ENCODE peak calls at places on chromosomes 6 and 20, in seven cellular contexts. N is lower lobe of right lung, C is lung, S is tibial nerve, T is sigmoid colon, H is cardiac muscle cell, Q is neural progenitor cell. U is an unnamed sample.
A peak's percentile ranks its signal among the peaks of the same experiment; 100 is the strongest.

GRCh38 chr20:61816606-61817005 is 249.1 kb downstream of the TAF4 start:
- DNase-seq in C (no peak), N (no peak), H (no peak), T (no peak), S (no peak), Q (no peak), U (no peak)

GRCh38 chr20:6421321-6422030 is 298.6 kb upstream of the FERMT1 start:
- DNase-seq in Q (no peak), T (no peak), H (no peak), S (no peak), C (no peak), N (no peak), U (no peak)

GRCh38 chr6:49551126-49551865 is 828 bp downstream of the C6orf141 start:
- DNase-seq in Q (peak; percentile 90), H (no peak), S (no peak), N (no peak), T (no peak), C (no peak), U (no peak)

GRCh38 chr6:42411431-42411830 is 40.3 kb downstream of the TRERF1 start:
- DNase-seq in H (no peak), C (no peak), T (no peak), Q (no peak), N (no peak), S (no peak), U (no peak)

GRCh38 chr6:112785408-112785807 is 438.3 kb downstream of the RFPL4B start:
- DNase-seq in T (no peak), H (no peak), Q (no peak), N (no peak), S (no peak), C (no peak), U (no peak)

GRCh38 chr20:14992071-14992654 is 654.8 kb upstream of the FLRT3 start:
- DNase-seq in S (no peak), Q (no peak), T (no peak), H (peak; percentile 6), N (no peak), C (no peak), U (peak; percentile 46)

GRCh38 chr20:32067234-32067821 is 15.3 kb downstream of the HCK start:
- DNase-seq in S (no peak), N (no peak), H (peak; percentile 49), C (no peak), Q (no peak), T (no peak), U (peak; percentile 96)

GRCh38 chr20:7926767-7927166 is 13.5 kb downstream of the HAO1 start:
- DNase-seq in Q (peak; percentile 28), N (no peak), H (peak; percentile 72), S (no peak), C (no peak), T (no peak), U (no peak)

GRCh38 chr6:169211881-169212280 is 41.8 kb downstream of the THBS2 start:
- DNase-seq in S (no peak), T (no peak), Q (no peak), C (no peak), N (no peak), H (no peak), U (no peak)

GRCh38 chr6:42095776-42096541 is 45.6 kb downstream of the TAF8 start:
- DNase-seq in Q (peak; percentile 28), N (no peak), C (no peak), T (no peak), S (no peak), H (no peak), U (no peak)

GRCh38 chr20:57047281-57048026 is 219.0 kb downstream of the BMP7 start:
- DNase-seq in H (no peak), C (no peak), N (no peak), S (no peak), T (peak; percentile 57), Q (no peak), U (no peak)

GRCh38 chr6:17169291-17169690 is 67.4 kb downstream of the STMND1 start:
- DNase-seq in S (no peak), N (no peak), H (peak; percentile 21), C (no peak), Q (no peak), T (no peak), U (no peak)

GRCh38 chr20:62505337-62506045 is 29.7 kb upstream of the GATA5 start:
- DNase-seq in C (no peak), T (no peak), S (no peak), N (no peak), Q (no peak), H (no peak), U (no peak)

GRCh38 chr6:140052757-140053729 is 678.6 kb upstream of the CITED2 start:
- DNase-seq in S (no peak), N (no peak), C (no peak), Q (peak; percentile 41), T (no peak), H (peak; percentile 61), U (no peak)

GRCh38 chr20:37727957-37728634 is 34.3 kb downstream of the CTNNBL1 start:
- DNase-seq in C (no peak), H (no peak), T (no peak), N (no peak), Q (no peak), S (no peak), U (no peak)

GRCh38 chr6:3359973-3360726 is 96.7 kb downstream of the SLC22A23 start:
- DNase-seq in H (no peak), C (no peak), T (no peak), S (no peak), Q (no peak), N (no peak), U (no peak)

GRCh38 chr6:90368601-90369000 is 72.0 kb upstream of the BACH2 start:
- DNase-seq in N (no peak), Q (no peak), H (peak; percentile 45), T (no peak), S (no peak), C (no peak), U (no peak)

GRCh38 chr6:101527467-101527866 is 134.0 kb downstream of the GRIK2 start:
- DNase-seq in T (no peak), S (no peak), N (no peak), C (no peak), Q (no peak), H (no peak), U (no peak)

GRCh38 chr6:8556370-8557018 is 121.1 kb upstream of the SLC35B3 start:
- DNase-seq in C (no peak), H (peak; percentile 8), N (no peak), S (no peak), T (no peak), Q (no peak), U (peak; percentile 35)

GRCh38 chr6:45533394-45533793 is 155.7 kb upstream of the SUPT3H start:
- DNase-seq in C (no peak), S (no peak), N (no peak), Q (no peak), H (peak; percentile 43), T (no peak), U (no peak)

GRCh38 chr20:17993546-17993945 is 24.7 kb downstream of the MGME1 start:
- DNase-seq in C (no peak), S (no peak), Q (no peak), H (no peak), T (no peak), N (no peak), U (no peak)

GRCh38 chr6:24780206-24780605 is 5.5 kb downstream of the GMNN start:
- DNase-seq in N (no peak), Q (no peak), T (no peak), C (no peak), S (no peak), H (no peak), U (no peak)

GRCh38 chr6:4577406-4577805 is 198.8 kb upstream of the CDYL start:
- DNase-seq in S (no peak), Q (no peak), H (peak; percentile 96), N (no peak), T (no peak), C (no peak), U (peak; percentile 77)

GRCh38 chr6:130872250-130873095 is 45.3 kb downstream of the SMLR1 start:
- DNase-seq in S (peak; percentile 83), Q (peak; percentile 79), H (peak; percentile 66), C (peak; percentile 59), T (peak; percentile 80), N (peak; percentile 73), U (no peak)

DNA sequence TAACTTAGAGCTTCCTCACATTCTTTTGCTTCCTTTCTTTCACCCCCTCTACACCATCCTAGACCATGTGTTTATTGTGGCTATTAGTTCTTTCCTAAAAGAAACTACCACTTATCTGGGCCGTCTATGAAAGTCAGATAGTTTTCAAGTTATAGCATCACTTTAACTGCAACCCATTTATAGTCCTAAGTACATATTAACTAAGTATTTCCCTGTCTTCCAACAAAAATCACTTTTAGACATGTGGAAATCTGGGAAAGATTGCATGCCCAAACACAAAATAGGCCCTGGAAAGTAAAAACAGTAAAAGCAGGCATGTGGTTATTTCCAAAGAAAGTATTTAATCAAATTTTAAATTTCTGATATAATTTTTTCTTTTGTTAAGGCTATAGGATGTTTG is 5.5 kb downstream of the MYLIP start:
- DNase-seq in H (no peak), Q (no peak), T (no peak), C (no peak), N (no peak), S (no peak), U (no peak)
- H3K4me3 ChIP-seq in H (no peak overlapping the region), Q (no peak overlapping the region), T (no peak overlapping the region), C (no peak overlapping the region), N (peak overlapping the region; percentile 2), S (no peak overlapping the region), U (no peak overlapping the region)

GRCh38 chr20:3000852-3001523 is 42.4 kb upstream of the GNRH2 start:
- DNase-seq in Q (peak; percentile 64), S (no peak), H (peak; percentile 83), T (no peak), C (no peak), N (no peak), U (no peak)
- TF ChIP-seq CTCF in Q (peak; percentile 66), S (peak; percentile 44), H (peak; percentile 58), T (peak; percentile 38), C (peak; percentile 11), N (peak; percentile 52), U (peak; percentile 53)

GRCh38 chr6:135983720-135984343 is 132.3 kb downstream of the PDE7B start:
- DNase-seq in Q (no peak), N (no peak), S (no peak), C (no peak), H (peak; percentile 71), T (no peak), U (no peak)

GRCh38 chr6:135987226-135987625 is 135.7 kb downstream of the PDE7B start:
- DNase-seq in N (no peak), H (no peak), Q (no peak), T (no peak), S (no peak), C (no peak), U (no peak)

GRCh38 chr6:135985471-135985870 is 134.0 kb downstream of the PDE7B start:
- DNase-seq in T (no peak), H (peak; percentile 60), Q (no peak), N (no peak), S (no peak), C (no peak), U (no peak)

DNA sequence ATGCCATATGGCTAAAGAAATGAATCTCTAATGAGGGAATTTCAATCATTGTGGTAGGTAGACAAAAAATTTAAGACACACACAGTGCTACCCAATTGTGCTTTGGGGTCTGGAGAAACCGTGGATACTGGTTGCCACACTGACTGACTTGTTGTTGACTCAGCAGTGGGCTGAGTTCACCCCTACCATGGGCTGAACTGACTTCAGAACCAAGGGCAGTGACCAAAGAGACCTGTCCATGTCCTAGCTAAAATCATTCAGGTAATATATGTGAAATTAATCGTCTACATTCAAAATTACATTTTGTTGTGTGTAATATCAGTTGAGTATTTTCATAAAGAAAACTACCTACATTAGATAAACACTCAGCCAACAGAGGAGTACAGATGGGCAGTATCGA is 131.6 kb downstream of the PDE7B start:
- DNase-seq in T (no peak), N (no peak), C (no peak), S (no peak), Q (no peak), H (no peak), U (no peak)
- H3K36me3 ChIP-seq in T (no peaks in the 10 kb centered on the region), N (no peaks in the 10 kb centered on the region), C (no peaks in the 10 kb centered on the region), S (no peaks in the 10 kb centered on the region), Q (no peaks in the 10 kb centered on the region), H (no peaks in the 10 kb centered on the region), U (no peaks in the 10 kb centered on the region)

GRCh38 chr6:155171747-155172191 is 92.0 kb upstream of the CLDN20 start:
- DNase-seq in T (no peak), H (peak; percentile 61), S (no peak), N (no peak), Q (no peak), C (no peak), U (no peak)
- H3K4me3 ChIP-seq in T (no peak overlapping the region), H (no peak overlapping the region), S (no peak overlapping the region), N (peak overlapping the region; percentile 18), Q (no peak overlapping the region), C (no peak overlapping the region), U (no peak overlapping the region)

U was measured in BJ.